ENCODE peak calls at places on chromosomes 16 and 17, in six cellular contexts. G is EH, L is COLO829, D is lower leg skin, J is NCI-H1930, N is NCI-H510A. O is an unnamed sample.

GRCh38 chr16:74562117-74562516 is 44.8 kb downstream of the GLG1 start:
- DNase-seq in N (no peak), L (no peak), J (no peak), D (no peak), G (no peak), O (no peak)

GRCh38 chr16:19375561-19376158 is 42.0 kb upstream of the TMC5 start:
- DNase-seq in D (no peak), J (peak), N (peak), L (peak), G (peak), O (no peak)

GRCh38 chr16:29784157-29784556 is 6.1 kb downstream of the ZG16 start:
- DNase-seq in D (no peak), J (no peak), L (no peak), N (no peak), G (no peak), O (no peak)

GRCh38 chr16:19521471-19522368 is at the start of gene GDE1:
- DNase-seq in G (peak), D (peak), J (peak), L (peak), N (peak), O (peak)

GRCh38 chr17:83061586-83061985 is 17.8 kb upstream of the METRNL start:
- DNase-seq in N (no peak), L (no peak), J (no peak), D (no peak), G (no peak), O (no peak)

GRCh38 chr16:17228048-17228707 is 242.6 kb downstream of the XYLT1 start:
- DNase-seq in G (no peak), J (no peak), L (no peak), N (no peak), D (no peak), O (no peak)

GRCh38 chr16:69276143-69277115 is 34.7 kb upstream of the VPS4A start:
- DNase-seq in J (no peak), L (no peak), N (no peak), G (peak), D (peak), O (peak)

GRCh38 chr16:87956169-87956770 is 5.0 kb downstream of the BANP start:
- DNase-seq in J (no peak), G (peak), L (no peak), N (no peak), D (no peak), O (no peak)

GRCh38 chr16:72195609-72196008 is 23.7 kb upstream of the PMFBP1 start:
- DNase-seq in D (no peak), L (no peak), G (no peak), J (no peak), N (no peak), O (no peak)

GRCh38 chr16:85136213-85136704 is 24.0 kb upstream of the CIBAR2 start:
- DNase-seq in J (no peak), N (no peak), G (peak), L (no peak), D (no peak), O (no peak)

GRCh38 chr17:8176998-8177731 is 985 bp upstream of the TMEM107 start:
- DNase-seq in J (no peak), N (no peak), L (no peak), D (no peak), G (no peak), O (no peak)

GRCh38 chr17:14069251-14069981 is at the start of gene COX10:
- DNase-seq in D (peak), J (peak), N (peak), G (peak), L (peak), O (peak)

GRCh38 chr16:86734559-86735480 is 156.5 kb downstream of the FOXL1 start:
- DNase-seq in G (peak), D (no peak), L (no peak), N (no peak), J (no peak), O (no peak)

GRCh38 chr17:68595496-68595895 is 5.7 kb downstream of the FAM20A start:
- DNase-seq in J (no peak), D (no peak), L (no peak), G (peak), N (no peak), O (no peak)

GRCh38 chr16:25626172-25626571 is 65.6 kb upstream of the HS3ST4 start:
- DNase-seq in D (no peak), G (no peak), J (no peak), L (no peak), N (no peak), O (no peak)

GRCh38 chr17:69997332-69997731 is 77.7 kb upstream of the KCNJ16 start:
- DNase-seq in D (no peak), N (no peak), G (peak), L (no peak), J (no peak), O (no peak)

GRCh38 chr17:33233855-33234228 is 59.3 kb downstream of the ASIC2 start:
- DNase-seq in J (no peak), L (no peak), G (peak), N (no peak), D (no peak), O (no peak)

GRCh38 chr17:38322897-38323296 is 20.9 kb downstream of the GPR179 start:
- DNase-seq in N (no peak), G (no peak), L (no peak), D (no peak), J (no peak), O (no peak)

GRCh38 chr16:56384074-56384721 is 41.1 kb downstream of the AMFR start:
- DNase-seq in G (no peak), N (no peak), D (no peak), J (no peak), L (no peak), O (no peak)

GRCh38 chr17:58308173-58308984 is 20.2 kb downstream of the TSPOAP1 start:
- DNase-seq in L (no peak), G (peak), J (no peak), N (no peak), D (peak), O (peak)

GRCh38 chr17:45425984-45426413 is 6.7 kb downstream of the ARHGAP27 start:
- DNase-seq in L (no peak), D (no peak), J (no peak), N (no peak), G (no peak), O (no peak)

GRCh38 chr17:74196541-74197310 is 6.8 kb upstream of the RPL38 start:
- DNase-seq in D (no peak), G (no peak), J (no peak), L (no peak), N (no peak), O (no peak)

GRCh38 chr16:4378202-4378666 is 6.6 kb downstream of the VASN start:
- DNase-seq in D (peak), L (no peak), J (no peak), G (peak), N (no peak), O (no peak)

GRCh38 chr16:58459344-58460218 is 40.4 kb upstream of the NDRG4 start:
- DNase-seq in N (no peak), L (peak), D (no peak), G (peak), J (no peak), O (no peak)

GRCh38 chr16:11407047-11407982 is 62.1 kb downstream of the RMI2 start:
- DNase-seq in G (peak), D (no peak), N (no peak), L (peak), J (peak), O (peak)